ENCODE peak calls at places on chromosomes 3 and 15, in seven cellular contexts. F, Q, U, I, W, C and S are unnamed samples.

GRCh38 chr3:194081826-194082225 is 54.1 kb upstream of the HES1 start:
- DNase-seq in C (no peak), Q (no peak), I (no peak), F (no peak), U (no peak), W (no peak), S (no peak)

GRCh38 chr15:68298882-68299381 is 21.4 kb downstream of the FEM1B start:
- DNase-seq in I (no peak), Q (no peak), C (no peak), W (no peak), U (no peak), F (peak; percentile 52), S (no peak)

GRCh38 chr3:58241321-58242044 is 3.9 kb downstream of the ABHD6 start:
- DNase-seq in W (no peak), F (no peak), U (no peak), Q (no peak), I (no peak), C (no peak), S (no peak)

GRCh38 chr3:11991751-11992150 is 12.4 kb upstream of the SYN2 start:
- DNase-seq in Q (no peak), F (no peak), U (no peak), W (no peak), C (no peak), I (no peak), S (no peak)

GRCh38 chr15:97479957-97480356 is 480.5 kb upstream of the ARRDC4 start:
- DNase-seq in W (no peak), F (no peak), U (no peak), I (no peak), C (no peak), Q (no peak), S (no peak)

GRCh38 chr3:170171563-170171962 is 10.0 kb downstream of the PHC3 start:
- DNase-seq in W (no peak), Q (no peak), U (no peak), C (no peak), F (no peak), I (no peak), S (no peak)

GRCh38 chr3:131988209-131988608 is 46.6 kb downstream of the CPNE4 start:
- DNase-seq in W (no peak), U (no peak), I (no peak), C (no peak), Q (no peak), F (no peak), S (no peak)

GRCh38 chr3:156471431-156471830 is 83.5 kb downstream of the SSR3 start:
- DNase-seq in F (no peak), W (no peak), U (no peak), I (no peak), Q (no peak), C (peak; percentile 43), S (no peak)

GRCh38 chr3:139745831-139746230 is 68.1 kb upstream of the NMNAT3 start:
- DNase-seq in Q (no peak), I (no peak), F (peak; percentile 61), W (no peak), C (peak; percentile 83), U (no peak), S (peak; percentile 54)

GRCh38 chr3:72914383-72914782 is 26.5 kb downstream of the GXYLT2 start:
- DNase-seq in F (no peak), C (no peak), W (no peak), Q (no peak), U (no peak), I (no peak), S (no peak)

GRCh38 chr15:79967331-79968182 is 3.4 kb downstream of the BCL2A1 start:
- DNase-seq in F (no peak), C (peak; percentile 27), W (no peak), Q (no peak), I (no peak), U (no peak), S (no peak)

GRCh38 chr15:79966634-79967330 is 4.2 kb downstream of the BCL2A1 start:
- DNase-seq in Q (no peak), I (no peak), F (no peak), W (no peak), U (no peak), C (no peak), S (no peak)

GRCh38 chr15:79970921-79971434 is at the start of gene BCL2A1:
- DNase-seq in Q (peak; percentile 87), U (no peak), F (peak; percentile 95), I (no peak), C (peak; percentile 94), W (no peak), S (peak; percentile 58)

GRCh38 chr15:79965836-79966630 is 5.0 kb downstream of the BCL2A1 start:
- DNase-seq in Q (peak; percentile 92), U (no peak), I (no peak), W (no peak), F (no peak), C (peak; percentile 67), S (no peak)

GRCh38 chr15:79969175-79969574 is 1.8 kb downstream of the BCL2A1 start:
- DNase-seq in Q (no peak), U (no peak), F (no peak), W (no peak), I (no peak), C (no peak), S (no peak)
- TF ChIP-seq CTCF in Q (no peak), U (no peak), F (no peak), W (no peak), I (no peak), C (no peak), S (no peak)

GRCh38 chr3:154517404-154517803 is 87.4 kb upstream of the GPR149 start:
- DNase-seq in F (no peak), Q (no peak), C (no peak), W (no peak), I (no peak), U (no peak), S (no peak)

GRCh38 chr3:154522031-154522430 is 92.0 kb upstream of the GPR149 start:
- DNase-seq in C (no peak), F (no peak), Q (no peak), U (no peak), I (no peak), W (no peak), S (no peak)
- H3K4me3 ChIP-seq in C (no peak overlapping the region), F (no peak overlapping the region), Q (no peak overlapping the region), U (no peak overlapping the region), I (no peak overlapping the region), W (no peak overlapping the region), S (no peak overlapping the region)

DNA sequence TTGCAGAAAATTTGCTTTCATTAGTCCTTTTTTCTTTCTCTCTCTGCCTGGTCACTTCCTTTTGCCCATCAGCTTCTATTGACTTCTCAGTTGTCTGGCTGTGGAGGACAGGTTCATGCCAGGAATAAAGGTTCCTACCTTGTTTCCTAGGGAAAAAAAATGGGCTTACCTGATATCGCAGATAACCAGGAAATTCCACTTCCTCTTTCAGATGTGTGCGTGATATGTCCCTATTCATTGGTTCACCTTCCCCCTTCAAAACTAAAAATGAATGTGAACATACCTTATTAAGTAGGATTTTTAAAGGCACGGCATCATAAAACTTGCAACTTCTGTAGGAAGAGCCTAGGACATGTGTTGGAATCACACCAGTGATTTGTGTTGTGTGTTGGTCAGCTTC is 120.0 kb upstream of the FGF7 start:
- DNase-seq in F (no peak), C (no peak), U (no peak), Q (no peak), I (no peak), W (no peak), S (no peak)
- TF ChIP-seq CTCF in F (no peak), C (no peak), U (no peak), Q (no peak), I (no peak), W (no peak), S (no peak)

GRCh38 chr3:185063431-185063830 is 89.4 kb downstream of the C3orf70 start:
- DNase-seq in C (no peak), I (no peak), W (no peak), Q (no peak), U (no peak), F (no peak), S (no peak)
- H3K4me3 ChIP-seq in C (no peak overlapping the region), I (no peak overlapping the region), W (no peak overlapping the region), Q (no peak overlapping the region), U (no peak overlapping the region), F (no peak overlapping the region), S (no peak overlapping the region)

GRCh38 chr3:107429330-107430181 is 52.3 kb downstream of the CCDC54 start:
- DNase-seq in W (peak; percentile 69), I (peak; percentile 81), U (peak; percentile 72), Q (peak; percentile 92), C (peak; percentile 87), F (peak; percentile 88), S (peak; percentile 92)

GRCh38 chr3:107431298-107432012 is 54.2 kb downstream of the CCDC54 start:
- DNase-seq in Q (peak; percentile 82), W (peak; percentile 76), I (peak; percentile 80), C (peak; percentile 69), U (peak; percentile 74), F (peak; percentile 59), S (peak; percentile 67)

GRCh38 chr3:107432013-107432515 is 54.8 kb downstream of the CCDC54 start:
- DNase-seq in F (peak; percentile 37), U (no peak), W (no peak), Q (peak; percentile 8), I (no peak), C (peak; percentile 29), S (no peak)

GRCh38 chr3:107431048-107431297 is 53.7 kb downstream of the CCDC54 start:
- DNase-seq in F (no peak), Q (peak; percentile 46), W (peak; percentile 27), I (no peak), U (no peak), C (no peak), S (no peak)

DNA sequence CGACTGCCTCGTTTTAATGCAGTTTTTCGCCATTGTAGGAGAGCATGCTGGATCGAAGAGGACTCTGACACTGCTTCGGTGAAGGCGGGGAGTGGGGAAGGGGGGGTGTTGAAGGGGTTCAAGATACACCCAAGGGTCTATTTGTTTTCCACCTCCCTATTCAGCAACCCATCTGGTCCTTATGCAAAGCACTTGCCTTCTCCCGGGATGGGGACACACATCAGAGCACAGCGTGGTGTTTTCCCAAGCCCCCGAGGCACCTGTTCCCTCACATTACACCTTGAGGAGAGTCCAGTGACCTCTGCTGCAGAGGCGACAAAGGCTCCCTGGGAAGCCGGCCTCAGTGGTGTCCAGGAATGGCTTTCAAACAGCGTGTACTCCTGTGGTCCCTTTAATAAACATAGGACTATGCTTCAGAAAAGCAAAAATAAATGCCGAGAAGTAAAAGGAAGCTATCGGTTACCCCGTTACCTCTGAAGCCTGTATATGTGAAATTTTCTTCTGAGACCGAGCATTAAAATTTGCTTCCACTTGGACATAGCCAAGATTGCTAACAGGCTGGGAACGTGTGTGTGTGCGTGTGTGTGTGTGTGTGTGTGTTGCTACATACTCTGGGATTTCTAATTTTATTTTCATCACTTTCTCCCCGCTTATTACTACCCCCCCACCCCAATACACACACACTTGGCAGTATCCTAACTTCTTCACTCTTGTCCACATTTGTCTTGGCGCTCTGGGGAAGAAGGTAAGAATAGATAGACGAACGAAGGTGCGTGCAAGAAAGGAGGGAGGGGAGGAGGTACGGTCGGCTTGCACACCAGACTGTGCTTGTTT is 53.2 kb downstream of the CCDC54 start:
- DNase-seq in U (no peak), W (peak; percentile 42), F (peak; percentile 51), Q (peak; percentile 25), I (no peak), C (peak; percentile 36), S (peak; percentile 47)
- TF ChIP-seq CTCF in U (no peak), W (no peak), F (no peak), Q (no peak), I (no peak), C (no peak), S (no peak)